ENCODE peak calls at places on chromosomes 4 and X, in six cellular contexts. Q is suprapubic skin, N is Peyer's patch, W is transverse colon, V is GM12891, L is A549. U is an unnamed sample.
A peak's percentile ranks its signal among the peaks of the same experiment; 100 is the strongest.

GRCh38 chrX:40849906-40850672 is 114.7 kb upstream of the MED14 start:
- DNase-seq in Q (no peak), N (no peak), W (no peak), V (no peak), L (no peak), U (no peak)

GRCh38 chr4:71807469-71807868 is 23.6 kb upstream of the GC start:
- DNase-seq in Q (no peak), N (no peak), W (no peak), V (no peak), L (no peak), U (no peak)

GRCh38 chr4:110518889-110519490 is 43.0 kb downstream of the ENPEP start:
- DNase-seq in Q (no peak), N (no peak), W (peak; percentile 14), V (no peak), L (no peak), U (no peak)

GRCh38 chrX:39762266-39762841 is 335.4 kb downstream of the BCOR start:
- DNase-seq in Q (no peak), N (no peak), W (no peak), V (no peak), L (no peak), U (no peak)

GRCh38 chr4:91037951-91038350 is 910.8 kb downstream of the CCSER1 start:
- DNase-seq in Q (no peak), N (no peak), W (no peak), V (no peak), L (no peak), U (peak; percentile 13)

GRCh38 chr4:26830701-26831100 is 29.9 kb upstream of the STIM2 start:
- DNase-seq in Q (no peak), N (no peak), W (no peak), V (no peak), L (no peak), U (no peak)

GRCh38 chr4:42282081-42282901 is 115.0 kb upstream of the SHISA3 start:
- DNase-seq in Q (no peak), N (no peak), W (no peak), V (peak; percentile 58), L (peak; percentile 47), U (peak; percentile 58)

GRCh38 chrX:136210243-136210642 is 41.0 kb downstream of the MAP7D3 start:
- DNase-seq in Q (no peak), N (no peak), W (no peak), V (no peak), L (no peak), U (no peak)

GRCh38 chrX:133171962-133172708 is 46.0 kb downstream of the TFDP3 start:
- DNase-seq in Q (no peak), N (no peak), W (no peak), V (no peak), L (peak; percentile 1), U (no peak)

GRCh38 chrX:38052096-38052495 is 45.7 kb downstream of the SYTL5 start:
- DNase-seq in Q (no peak), N (no peak), W (no peak), V (no peak), L (no peak), U (no peak)

GRCh38 chr4:77193511-77194236 is 36.7 kb downstream of the CCNG2 start:
- DNase-seq in Q (peak; percentile 88), N (no peak), W (peak; percentile 75), V (peak; percentile 68), L (no peak), U (no peak)

GRCh38 chr4:23976423-23976822 is 86.6 kb upstream of the PPARGC1A start:
- DNase-seq in Q (no peak), N (no peak), W (no peak), V (no peak), L (no peak), U (no peak)

GRCh38 chr4:121679267-121679666 is 17.5 kb downstream of the ANXA5 start:
- DNase-seq in Q (no peak), N (no peak), W (no peak), V (no peak), L (no peak), U (no peak)

GRCh38 chr4:83709627-83710026 is 173.7 kb downstream of the GPAT3 start:
- DNase-seq in Q (no peak), N (no peak), W (no peak), V (no peak), L (no peak), U (no peak)

GRCh38 chr4:57425610-57426009 is 315.4 kb upstream of the IGFBP7 start:
- DNase-seq in Q (no peak), N (no peak), W (no peak), V (no peak), L (no peak), U (no peak)

GRCh38 chr4:139084425-139085093 is 69.0 kb downstream of the NOCT start:
- DNase-seq in Q (no peak), N (no peak), W (no peak), V (no peak), L (peak; percentile 60), U (no peak)

GRCh38 chr4:14178421-14178820 is 550.9 kb upstream of the BOD1L1 start:
- DNase-seq in Q (no peak), N (no peak), W (no peak), V (no peak), L (no peak), U (no peak)

GRCh38 chr4:150082241-150082640 is 4.0 kb downstream of the DCLK2 start:
- DNase-seq in Q (no peak), N (no peak), W (no peak), V (peak; percentile 31), L (no peak), U (no peak)

GRCh38 chr4:153434190-153434589 is 32.0 kb upstream of the TMEM131L start:
- DNase-seq in Q (no peak), N (no peak), W (no peak), V (no peak), L (no peak), U (no peak)

GRCh38 chrX:106035064-106035463 is 3.5 kb downstream of the SERPINA7 start:
- DNase-seq in Q (no peak), N (no peak), W (no peak), V (no peak), L (no peak), U (no peak)

GRCh38 chr4:2426711-2427275 is 8.0 kb downstream of the CFAP99 start:
- DNase-seq in Q (no peak), N (no peak), W (no peak), V (no peak), L (no peak), U (no peak)

GRCh38 chr4:78768447-78769177 is 7.5 kb upstream of the BMP2K start:
- DNase-seq in Q (no peak), N (peak; percentile 53), W (peak; percentile 23), V (no peak), L (no peak), U (no peak)

GRCh38 chr4:7402526-7402925 is 32.2 kb downstream of the PSAPL1 start:
- DNase-seq in Q (no peak), N (no peak), W (no peak), V (no peak), L (no peak), U (no peak)

GRCh38 chrX:70042399-70043371 is 7.1 kb downstream of the AWAT2 start:
- DNase-seq in Q (no peak), N (no peak), W (no peak), V (no peak), L (no peak), U (peak; percentile 27)

GRCh38 chr4:140359571-140360427 is 13.6 kb upstream of the SCOC start:
- DNase-seq in Q (peak; percentile 82), N (peak; percentile 57), W (peak; percentile 82), V (peak; percentile 26), L (peak; percentile 45), U (peak; percentile 82)

GRCh38 chr4:3875466-3875865 is 109.3 kb downstream of the ADRA2C start:
- DNase-seq in Q (no peak), N (no peak), W (no peak), V (no peak), L (no peak), U (no peak)

GRCh38 chrX:56728752-56729151 is 291 bp upstream of the NBDY start:
- DNase-seq in Q (no peak), N (no peak), W (peak; percentile 20), V (no peak), L (peak; percentile 4), U (peak; percentile 3)

GRCh38 chr4:39166177-39166576 is 16.2 kb upstream of the WDR19 start:
- DNase-seq in Q (no peak), N (no peak), W (no peak), V (no peak), L (no peak), U (no peak)

GRCh38 chrX:86946569-86946968 is 571.0 kb upstream of the KLHL4 start:
- DNase-seq in Q (no peak), N (no peak), W (no peak), V (peak; percentile 1), L (peak; percentile 3), U (no peak)

GRCh38 chr4:183402771-183403170 is 41.7 kb upstream of the CDKN2AIP start:
- DNase-seq in Q (no peak), N (no peak), W (no peak), V (no peak), L (no peak), U (no peak)

GRCh38 chr4:182141046-182141445 is 102.2 kb upstream of the TENM3 start:
- DNase-seq in Q (no peak), N (no peak), W (no peak), V (no peak), L (no peak), U (no peak)

GRCh38 chr4:102345795-102346100 is 466 bp upstream of the SLC39A8 start:
- DNase-seq in Q (no peak), N (no peak), W (no peak), V (no peak), L (no peak), U (peak; percentile 6)

GRCh38 chrX:152869972-152870371 is 27.9 kb upstream of the ZNF185 start:
- DNase-seq in Q (no peak), N (no peak), W (no peak), V (no peak), L (peak; percentile 5), U (no peak)

DNA sequence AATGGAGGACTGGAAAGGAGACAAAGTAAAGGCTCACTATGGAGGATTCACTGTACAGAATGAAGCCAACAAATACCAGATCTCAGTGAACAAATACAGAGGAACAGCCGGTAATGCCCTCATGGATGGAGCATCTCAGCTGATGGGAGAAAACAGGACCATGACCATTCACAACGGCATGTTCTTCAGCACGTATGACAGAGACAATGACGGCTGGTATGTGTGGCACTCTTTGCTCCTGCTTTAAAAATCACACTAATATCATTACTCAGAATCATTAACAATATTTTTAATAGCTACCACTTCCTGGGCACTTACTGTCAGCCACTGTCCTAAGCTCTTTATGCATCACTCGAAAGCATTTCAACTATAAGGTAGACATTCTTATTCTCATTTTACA is 6.8 kb downstream of the FGB start:
- DNase-seq in Q (no peak), N (no peak), W (no peak), V (no peak), L (no peak), U (no peak)
- TF ChIP-seq POLR2A in Q (no peak), N (no peak), W (no peak), V (no peak), L (no peak), U (no peak)

GRCh38 chrX:73851014-73852009 is 288.3 kb downstream of the CHIC1 start:
- DNase-seq in Q (no peak), N (no peak), W (peak; percentile 90), V (no peak), L (no peak), U (no peak)
- TF ChIP-seq POLR2A in Q (no peak), N (no peak), W (no peak), V (no peak), L (no peak), U (no peak)

GRCh38 chr4:40238008-40238699 is 41.3 kb downstream of the RHOH start:
- DNase-seq in Q (no peak), N (no peak), W (no peak), V (no peak), L (no peak), U (no peak)
- TF ChIP-seq POLR2A in Q (no peak), N (no peak), W (no peak), V (no peak), L (no peak), U (no peak)

GRCh38 chr4:80295841-80296240 is 29.4 kb downstream of the FGF5 start:
- DNase-seq in Q (no peak), N (no peak), W (no peak), V (no peak), L (no peak), U (no peak)
- TF ChIP-seq POLR2A in Q (no peak), N (no peak), W (no peak), V (no peak), L (no peak), U (no peak)